ENCODE peak calls at places on chromosomes 6 and 20, in eight cellular contexts. One of them, this sample, is unnamed.

GRCh38 chr20:34365765-34366213 is 2.7 kb downstream of the ITCH start:
- DNase-seq in HFF-Myc: no peak
- DNase-seq in stimulated activated CD4-positive, alpha-beta T cell treated with anti-CD3 and anti-CD28 coated beads, TNF-alpha, amount 100 ng/mL, for 48 hours: no peak
- DNase-seq in adrenal gland: peak; percentile 7
- DNase-seq in activated T-cell treated with anti-CD3 and anti-CD28 coated beads, Interleukin-2, amount 50 U/mL, for 72 hours: peak; percentile 38
- DNase-seq in left colon: no peak
- DNase-seq in M059J: no peak
- DNase-seq in WERI-Rb-1: no peak
- DNase-seq in this sample: peak; percentile 50

GRCh38 chr6:41404221-41404866 is 68.9 kb downstream of the NCR2 start:
- DNase-seq in HFF-Myc: no peak
- DNase-seq in WERI-Rb-1: no peak
- DNase-seq in activated T-cell treated with anti-CD3 and anti-CD28 coated beads, Interleukin-2, amount 50 U/mL, for 72 hours: no peak
- DNase-seq in adrenal gland: no peak
- DNase-seq in M059J: no peak
- DNase-seq in left colon: no peak
- DNase-seq in stimulated activated CD4-positive, alpha-beta T cell treated with anti-CD3 and anti-CD28 coated beads, TNF-alpha, amount 100 ng/mL, for 48 hours: no peak
- DNase-seq in this sample: no peak

GRCh38 chr6:25007269-25007699 is 71.5 kb upstream of the RIPOR2 start:
- DNase-seq in left colon: no peak
- DNase-seq in adrenal gland: no peak
- DNase-seq in M059J: no peak
- DNase-seq in stimulated activated CD4-positive, alpha-beta T cell treated with anti-CD3 and anti-CD28 coated beads, TNF-alpha, amount 100 ng/mL, for 48 hours: no peak
- DNase-seq in WERI-Rb-1: no peak
- DNase-seq in HFF-Myc: no peak
- DNase-seq in activated T-cell treated with anti-CD3 and anti-CD28 coated beads, Interleukin-2, amount 50 U/mL, for 72 hours: peak; percentile 69
- DNase-seq in this sample: peak; percentile 43

GRCh38 chr6:155442562-155442961 is 13.1 kb downstream of the NOX3 start:
- DNase-seq in left colon: no peak
- DNase-seq in adrenal gland: no peak
- DNase-seq in stimulated activated CD4-positive, alpha-beta T cell treated with anti-CD3 and anti-CD28 coated beads, TNF-alpha, amount 100 ng/mL, for 48 hours: no peak
- DNase-seq in M059J: no peak
- DNase-seq in WERI-Rb-1: no peak
- DNase-seq in activated T-cell treated with anti-CD3 and anti-CD28 coated beads, Interleukin-2, amount 50 U/mL, for 72 hours: no peak
- DNase-seq in HFF-Myc: no peak
- DNase-seq in this sample: no peak

GRCh38 chr20:43492101-43492500 is 15.4 kb upstream of the L3MBTL1 start:
- DNase-seq in WERI-Rb-1: no peak
- DNase-seq in M059J: peak; percentile 94
- DNase-seq in left colon: no peak
- DNase-seq in adrenal gland: no peak
- DNase-seq in stimulated activated CD4-positive, alpha-beta T cell treated with anti-CD3 and anti-CD28 coated beads, TNF-alpha, amount 100 ng/mL, for 48 hours: no peak
- DNase-seq in HFF-Myc: no peak
- DNase-seq in activated T-cell treated with anti-CD3 and anti-CD28 coated beads, Interleukin-2, amount 50 U/mL, for 72 hours: no peak
- DNase-seq in this sample: no peak

GRCh38 chr6:35691027-35691824 is 2.5 kb upstream of the FKBP5 start:
- DNase-seq in adrenal gland: peak; percentile 96
- DNase-seq in M059J: no peak
- DNase-seq in HFF-Myc: no peak
- DNase-seq in stimulated activated CD4-positive, alpha-beta T cell treated with anti-CD3 and anti-CD28 coated beads, TNF-alpha, amount 100 ng/mL, for 48 hours: no peak
- DNase-seq in WERI-Rb-1: no peak
- DNase-seq in left colon: peak; percentile 86
- DNase-seq in activated T-cell treated with anti-CD3 and anti-CD28 coated beads, Interleukin-2, amount 50 U/mL, for 72 hours: no peak
- DNase-seq in this sample: no peak

GRCh38 chr6:18674346-18674745 is 287.2 kb downstream of the RNF144B start:
- DNase-seq in left colon: no peak
- DNase-seq in HFF-Myc: no peak
- DNase-seq in M059J: no peak
- DNase-seq in stimulated activated CD4-positive, alpha-beta T cell treated with anti-CD3 and anti-CD28 coated beads, TNF-alpha, amount 100 ng/mL, for 48 hours: no peak
- DNase-seq in WERI-Rb-1: no peak
- DNase-seq in adrenal gland: no peak
- DNase-seq in activated T-cell treated with anti-CD3 and anti-CD28 coated beads, Interleukin-2, amount 50 U/mL, for 72 hours: no peak
- DNase-seq in this sample: no peak

GRCh38 chr6:138218449-138218848 is at the start of gene PBOV1:
- DNase-seq in adrenal gland: no peak
- DNase-seq in left colon: no peak
- DNase-seq in HFF-Myc: no peak
- DNase-seq in stimulated activated CD4-positive, alpha-beta T cell treated with anti-CD3 and anti-CD28 coated beads, TNF-alpha, amount 100 ng/mL, for 48 hours: no peak
- DNase-seq in activated T-cell treated with anti-CD3 and anti-CD28 coated beads, Interleukin-2, amount 50 U/mL, for 72 hours: no peak
- DNase-seq in M059J: no peak
- DNase-seq in WERI-Rb-1: no peak
- DNase-seq in this sample: no peak

GRCh38 chr20:37564388-37565133 is 36.9 kb upstream of the BLCAP start:
- DNase-seq in M059J: peak; percentile 39
- DNase-seq in WERI-Rb-1: peak; percentile 69
- DNase-seq in activated T-cell treated with anti-CD3 and anti-CD28 coated beads, Interleukin-2, amount 50 U/mL, for 72 hours: peak; percentile 47
- DNase-seq in stimulated activated CD4-positive, alpha-beta T cell treated with anti-CD3 and anti-CD28 coated beads, TNF-alpha, amount 100 ng/mL, for 48 hours: peak; percentile 33
- DNase-seq in adrenal gland: peak; percentile 63
- DNase-seq in HFF-Myc: no peak
- DNase-seq in left colon: no peak
- DNase-seq in this sample: peak; percentile 61

GRCh38 chr20:60215786-60216730 is 257.8 kb downstream of the CDH26 start:
- DNase-seq in left colon: no peak
- DNase-seq in M059J: no peak
- DNase-seq in activated T-cell treated with anti-CD3 and anti-CD28 coated beads, Interleukin-2, amount 50 U/mL, for 72 hours: no peak
- DNase-seq in WERI-Rb-1: no peak
- DNase-seq in HFF-Myc: no peak
- DNase-seq in adrenal gland: no peak
- DNase-seq in stimulated activated CD4-positive, alpha-beta T cell treated with anti-CD3 and anti-CD28 coated beads, TNF-alpha, amount 100 ng/mL, for 48 hours: no peak
- DNase-seq in this sample: no peak

GRCh38 chr6:56223995-56224394 is 23.4 kb downstream of the COL21A1 start:
- DNase-seq in stimulated activated CD4-positive, alpha-beta T cell treated with anti-CD3 and anti-CD28 coated beads, TNF-alpha, amount 100 ng/mL, for 48 hours: no peak
- DNase-seq in left colon: no peak
- DNase-seq in activated T-cell treated with anti-CD3 and anti-CD28 coated beads, Interleukin-2, amount 50 U/mL, for 72 hours: no peak
- DNase-seq in adrenal gland: no peak
- DNase-seq in M059J: peak; percentile 97
- DNase-seq in HFF-Myc: no peak
- DNase-seq in WERI-Rb-1: no peak
- DNase-seq in this sample: no peak

GRCh38 chr6:99151634-99152344 is 197.7 kb downstream of the FAXC start:
- DNase-seq in WERI-Rb-1: peak; percentile 73
- DNase-seq in adrenal gland: peak; percentile 51
- DNase-seq in activated T-cell treated with anti-CD3 and anti-CD28 coated beads, Interleukin-2, amount 50 U/mL, for 72 hours: peak; percentile 42
- DNase-seq in M059J: peak; percentile 12
- DNase-seq in stimulated activated CD4-positive, alpha-beta T cell treated with anti-CD3 and anti-CD28 coated beads, TNF-alpha, amount 100 ng/mL, for 48 hours: peak; percentile 30
- DNase-seq in HFF-Myc: peak; percentile 11
- DNase-seq in left colon: no peak
- DNase-seq in this sample: peak; percentile 58

GRCh38 chr6:30483677-30484279 is 5.5 kb upstream of the HLA-E start:
- DNase-seq in left colon: no peak
- DNase-seq in HFF-Myc: peak; percentile 56
- DNase-seq in activated T-cell treated with anti-CD3 and anti-CD28 coated beads, Interleukin-2, amount 50 U/mL, for 72 hours: no peak
- DNase-seq in adrenal gland: no peak
- DNase-seq in WERI-Rb-1: peak; percentile 53
- DNase-seq in M059J: peak; percentile 77
- DNase-seq in stimulated activated CD4-positive, alpha-beta T cell treated with anti-CD3 and anti-CD28 coated beads, TNF-alpha, amount 100 ng/mL, for 48 hours: no peak
- DNase-seq in this sample: no peak

GRCh38 chr6:136846046-136846445 is 23.7 kb downstream of the PEX7 start:
- DNase-seq in activated T-cell treated with anti-CD3 and anti-CD28 coated beads, Interleukin-2, amount 50 U/mL, for 72 hours: peak; percentile 45
- DNase-seq in WERI-Rb-1: peak; percentile 29
- DNase-seq in stimulated activated CD4-positive, alpha-beta T cell treated with anti-CD3 and anti-CD28 coated beads, TNF-alpha, amount 100 ng/mL, for 48 hours: peak; percentile 15
- DNase-seq in left colon: no peak
- DNase-seq in adrenal gland: peak; percentile 83
- DNase-seq in HFF-Myc: no peak
- DNase-seq in M059J: peak; percentile 55
- DNase-seq in this sample: peak; percentile 17

GRCh38 chr6:168089186-168090063 is 10.4 kb upstream of the FRMD1 start:
- DNase-seq in HFF-Myc: no peak
- DNase-seq in WERI-Rb-1: no peak
- DNase-seq in M059J: peak; percentile 25
- DNase-seq in activated T-cell treated with anti-CD3 and anti-CD28 coated beads, Interleukin-2, amount 50 U/mL, for 72 hours: no peak
- DNase-seq in left colon: no peak
- DNase-seq in adrenal gland: no peak
- DNase-seq in stimulated activated CD4-positive, alpha-beta T cell treated with anti-CD3 and anti-CD28 coated beads, TNF-alpha, amount 100 ng/mL, for 48 hours: no peak
- DNase-seq in this sample: no peak

GRCh38 chr6:83443516-83443915 is 12.7 kb upstream of the ME1 start:
- DNase-seq in M059J: peak; percentile 34
- DNase-seq in activated T-cell treated with anti-CD3 and anti-CD28 coated beads, Interleukin-2, amount 50 U/mL, for 72 hours: no peak
- DNase-seq in stimulated activated CD4-positive, alpha-beta T cell treated with anti-CD3 and anti-CD28 coated beads, TNF-alpha, amount 100 ng/mL, for 48 hours: no peak
- DNase-seq in HFF-Myc: no peak
- DNase-seq in adrenal gland: no peak
- DNase-seq in WERI-Rb-1: no peak
- DNase-seq in left colon: no peak
- DNase-seq in this sample: no peak

GRCh38 chr20:32333988-32334885 is 23.9 kb upstream of the ASXL1 start:
- DNase-seq in left colon: peak; percentile 82
- DNase-seq in WERI-Rb-1: no peak
- DNase-seq in activated T-cell treated with anti-CD3 and anti-CD28 coated beads, Interleukin-2, amount 50 U/mL, for 72 hours: peak; percentile 49
- DNase-seq in stimulated activated CD4-positive, alpha-beta T cell treated with anti-CD3 and anti-CD28 coated beads, TNF-alpha, amount 100 ng/mL, for 48 hours: no peak
- DNase-seq in HFF-Myc: no peak
- DNase-seq in M059J: no peak
- DNase-seq in adrenal gland: peak; percentile 75
- DNase-seq in this sample: peak; percentile 52

GRCh38 chr20:44166477-44166876 is 20.5 kb downstream of the JPH2 start:
- DNase-seq in stimulated activated CD4-positive, alpha-beta T cell treated with anti-CD3 and anti-CD28 coated beads, TNF-alpha, amount 100 ng/mL, for 48 hours: no peak
- DNase-seq in left colon: peak; percentile 45
- DNase-seq in HFF-Myc: no peak
- DNase-seq in activated T-cell treated with anti-CD3 and anti-CD28 coated beads, Interleukin-2, amount 50 U/mL, for 72 hours: no peak
- DNase-seq in adrenal gland: peak; percentile 62
- DNase-seq in M059J: peak; percentile 98
- DNase-seq in WERI-Rb-1: no peak
- DNase-seq in this sample: no peak

GRCh38 chr6:35318200-35318844 is 20.7 kb downstream of the DEF6 start:
- DNase-seq in HFF-Myc: no peak
- DNase-seq in adrenal gland: peak; percentile 84
- DNase-seq in WERI-Rb-1: peak; percentile 97
- DNase-seq in activated T-cell treated with anti-CD3 and anti-CD28 coated beads, Interleukin-2, amount 50 U/mL, for 72 hours: no peak
- DNase-seq in left colon: peak; percentile 81
- DNase-seq in M059J: peak; percentile 90
- DNase-seq in stimulated activated CD4-positive, alpha-beta T cell treated with anti-CD3 and anti-CD28 coated beads, TNF-alpha, amount 100 ng/mL, for 48 hours: no peak
- DNase-seq in this sample: no peak

GRCh38 chr20:44026932-44027685 is 112.5 kb downstream of the TOX2 start:
- DNase-seq in HFF-Myc: no peak
- DNase-seq in stimulated activated CD4-positive, alpha-beta T cell treated with anti-CD3 and anti-CD28 coated beads, TNF-alpha, amount 100 ng/mL, for 48 hours: no peak
- DNase-seq in left colon: no peak
- DNase-seq in activated T-cell treated with anti-CD3 and anti-CD28 coated beads, Interleukin-2, amount 50 U/mL, for 72 hours: no peak
- DNase-seq in WERI-Rb-1: no peak
- DNase-seq in M059J: no peak
- DNase-seq in adrenal gland: no peak
- DNase-seq in this sample: peak; percentile 1

GRCh38 chr6:44918893-44919292 is 409.2 kb upstream of the RUNX2 start:
- DNase-seq in activated T-cell treated with anti-CD3 and anti-CD28 coated beads, Interleukin-2, amount 50 U/mL, for 72 hours: no peak
- DNase-seq in HFF-Myc: no peak
- DNase-seq in stimulated activated CD4-positive, alpha-beta T cell treated with anti-CD3 and anti-CD28 coated beads, TNF-alpha, amount 100 ng/mL, for 48 hours: no peak
- DNase-seq in adrenal gland: no peak
- DNase-seq in WERI-Rb-1: no peak
- DNase-seq in M059J: no peak
- DNase-seq in left colon: no peak
- DNase-seq in this sample: no peak

GRCh38 chr6:42368156-42368555 is 83.6 kb downstream of the TRERF1 start:
- DNase-seq in WERI-Rb-1: no peak
- DNase-seq in adrenal gland: peak; percentile 39
- DNase-seq in HFF-Myc: no peak
- DNase-seq in activated T-cell treated with anti-CD3 and anti-CD28 coated beads, Interleukin-2, amount 50 U/mL, for 72 hours: peak; percentile 85
- DNase-seq in stimulated activated CD4-positive, alpha-beta T cell treated with anti-CD3 and anti-CD28 coated beads, TNF-alpha, amount 100 ng/mL, for 48 hours: peak; percentile 46
- DNase-seq in left colon: no peak
- DNase-seq in M059J: no peak
- DNase-seq in this sample: peak; percentile 71

GRCh38 chr6:83198486-83199172 is 5.5 kb downstream of the RWDD2A start:
- DNase-seq in activated T-cell treated with anti-CD3 and anti-CD28 coated beads, Interleukin-2, amount 50 U/mL, for 72 hours: no peak
- DNase-seq in WERI-Rb-1: no peak
- DNase-seq in adrenal gland: no peak
- DNase-seq in left colon: no peak
- DNase-seq in M059J: peak; percentile 77
- DNase-seq in stimulated activated CD4-positive, alpha-beta T cell treated with anti-CD3 and anti-CD28 coated beads, TNF-alpha, amount 100 ng/mL, for 48 hours: no peak
- DNase-seq in HFF-Myc: no peak
- DNase-seq in this sample: no peak

GRCh38 chr6:116563830-116564229 is 7.5 kb upstream of the RWDD1 start:
- DNase-seq in adrenal gland: no peak
- DNase-seq in M059J: no peak
- DNase-seq in WERI-Rb-1: no peak
- DNase-seq in activated T-cell treated with anti-CD3 and anti-CD28 coated beads, Interleukin-2, amount 50 U/mL, for 72 hours: no peak
- DNase-seq in left colon: no peak
- DNase-seq in HFF-Myc: no peak
- DNase-seq in stimulated activated CD4-positive, alpha-beta T cell treated with anti-CD3 and anti-CD28 coated beads, TNF-alpha, amount 100 ng/mL, for 48 hours: no peak
- DNase-seq in this sample: no peak

GRCh38 chr6:132298344-132298949 is 102.8 kb downstream of the MOXD1 start:
- DNase-seq in activated T-cell treated with anti-CD3 and anti-CD28 coated beads, Interleukin-2, amount 50 U/mL, for 72 hours: peak; percentile 33
- DNase-seq in WERI-Rb-1: peak; percentile 60
- DNase-seq in HFF-Myc: no peak
- DNase-seq in stimulated activated CD4-positive, alpha-beta T cell treated with anti-CD3 and anti-CD28 coated beads, TNF-alpha, amount 100 ng/mL, for 48 hours: peak; percentile 20
- DNase-seq in left colon: no peak
- DNase-seq in M059J: peak; percentile 53
- DNase-seq in adrenal gland: peak; percentile 85
- DNase-seq in this sample: peak; percentile 45

GRCh38 chr6:31961616-31962015 is 2.6 kb downstream of the SKIC2 start:
- DNase-seq in stimulated activated CD4-positive, alpha-beta T cell treated with anti-CD3 and anti-CD28 coated beads, TNF-alpha, amount 100 ng/mL, for 48 hours: no peak
- DNase-seq in adrenal gland: no peak
- DNase-seq in M059J: no peak
- DNase-seq in WERI-Rb-1: no peak
- DNase-seq in HFF-Myc: no peak
- DNase-seq in left colon: no peak
- DNase-seq in activated T-cell treated with anti-CD3 and anti-CD28 coated beads, Interleukin-2, amount 50 U/mL, for 72 hours: no peak
- DNase-seq in this sample: no peak

GRCh38 chr6:41771058-41771983 is 8.4 kb downstream of the FRS3 start:
- DNase-seq in stimulated activated CD4-positive, alpha-beta T cell treated with anti-CD3 and anti-CD28 coated beads, TNF-alpha, amount 100 ng/mL, for 48 hours: no peak
- DNase-seq in activated T-cell treated with anti-CD3 and anti-CD28 coated beads, Interleukin-2, amount 50 U/mL, for 72 hours: no peak
- DNase-seq in HFF-Myc: no peak
- DNase-seq in left colon: no peak
- DNase-seq in adrenal gland: no peak
- DNase-seq in M059J: no peak
- DNase-seq in WERI-Rb-1: no peak
- DNase-seq in this sample: no peak

GRCh38 chr20:19758888-19759331 is 852 bp downstream of the RIN2 start:
- DNase-seq in WERI-Rb-1: peak; percentile 77
- DNase-seq in activated T-cell treated with anti-CD3 and anti-CD28 coated beads, Interleukin-2, amount 50 U/mL, for 72 hours: no peak
- DNase-seq in left colon: peak; percentile 69
- DNase-seq in HFF-Myc: no peak
- DNase-seq in M059J: peak; percentile 55
- DNase-seq in adrenal gland: peak; percentile 72
- DNase-seq in stimulated activated CD4-positive, alpha-beta T cell treated with anti-CD3 and anti-CD28 coated beads, TNF-alpha, amount 100 ng/mL, for 48 hours: no peak
- DNase-seq in this sample: no peak

GRCh38 chr6:142985286-142985685 is 40.3 kb upstream of the HIVEP2 start:
- DNase-seq in adrenal gland: no peak
- DNase-seq in WERI-Rb-1: no peak
- DNase-seq in stimulated activated CD4-positive, alpha-beta T cell treated with anti-CD3 and anti-CD28 coated beads, TNF-alpha, amount 100 ng/mL, for 48 hours: no peak
- DNase-seq in activated T-cell treated with anti-CD3 and anti-CD28 coated beads, Interleukin-2, amount 50 U/mL, for 72 hours: no peak
- DNase-seq in M059J: no peak
- DNase-seq in left colon: no peak
- DNase-seq in HFF-Myc: no peak
- DNase-seq in this sample: no peak

GRCh38 chr6:104688283-104688969 is 171.3 kb downstream of the HACE1 start:
- DNase-seq in HFF-Myc: no peak
- DNase-seq in stimulated activated CD4-positive, alpha-beta T cell treated with anti-CD3 and anti-CD28 coated beads, TNF-alpha, amount 100 ng/mL, for 48 hours: no peak
- DNase-seq in left colon: no peak
- DNase-seq in activated T-cell treated with anti-CD3 and anti-CD28 coated beads, Interleukin-2, amount 50 U/mL, for 72 hours: no peak
- DNase-seq in adrenal gland: no peak
- DNase-seq in WERI-Rb-1: no peak
- DNase-seq in M059J: no peak
- DNase-seq in this sample: no peak

GRCh38 chr6:6251555-6252280 is 68.7 kb downstream of the F13A1 start:
- DNase-seq in HFF-Myc: no peak
- DNase-seq in stimulated activated CD4-positive, alpha-beta T cell treated with anti-CD3 and anti-CD28 coated beads, TNF-alpha, amount 100 ng/mL, for 48 hours: no peak
- DNase-seq in activated T-cell treated with anti-CD3 and anti-CD28 coated beads, Interleukin-2, amount 50 U/mL, for 72 hours: no peak
- DNase-seq in WERI-Rb-1: no peak
- DNase-seq in M059J: no peak
- DNase-seq in left colon: no peak
- DNase-seq in adrenal gland: no peak
- DNase-seq in this sample: no peak

GRCh38 chr20:51372176-51372803 is 170.2 kb downstream of the NFATC2 start:
- DNase-seq in M059J: peak; percentile 82
- DNase-seq in stimulated activated CD4-positive, alpha-beta T cell treated with anti-CD3 and anti-CD28 coated beads, TNF-alpha, amount 100 ng/mL, for 48 hours: peak; percentile 58
- DNase-seq in activated T-cell treated with anti-CD3 and anti-CD28 coated beads, Interleukin-2, amount 50 U/mL, for 72 hours: peak; percentile 63
- DNase-seq in WERI-Rb-1: peak; percentile 33
- DNase-seq in left colon: peak; percentile 36
- DNase-seq in adrenal gland: peak; percentile 82
- DNase-seq in HFF-Myc: peak; percentile 48
- DNase-seq in this sample: peak; percentile 72